ENCODE peak calls at places on chromosome 1, in nine cellular contexts. One of them, this sample, is unnamed.

GRCh38 chr1:231626951-231627614 is 493 bp downstream of the DISC1 start:
- DNase-seq in A549: peak; percentile 19
- DNase-seq in HepG2: peak; percentile 62
- DNase-seq in K562: no peak
- DNase-seq in GM12878: no peak
- DNase-seq in SK-N-SH: peak; percentile 66
- DNase-seq in HL-60: peak; percentile 86
- DNase-seq in HCT116: no peak
- DNase-seq in Panc1: no peak
- DNase-seq in this sample: peak; percentile 88

GRCh38 chr1:25208561-25209222 is 23.6 kb downstream of the SYF2 start:
- DNase-seq in SK-N-SH: no peak
- DNase-seq in HepG2: no peak
- DNase-seq in HCT116: no peak
- DNase-seq in GM12878: no peak
- DNase-seq in Panc1: no peak
- DNase-seq in HL-60: no peak
- DNase-seq in A549: no peak
- DNase-seq in K562: no peak
- DNase-seq in this sample: no peak

GRCh38 chr1:55211909-55212308 is 3.3 kb downstream of the USP24 start:
- DNase-seq in A549: no peak
- DNase-seq in GM12878: no peak
- DNase-seq in HCT116: no peak
- DNase-seq in HL-60: peak; percentile 75
- DNase-seq in K562: no peak
- DNase-seq in HepG2: no peak
- DNase-seq in Panc1: no peak
- DNase-seq in SK-N-SH: no peak
- DNase-seq in this sample: no peak

GRCh38 chr1:159144571-159144970 is 26.8 kb upstream of the CADM3 start:
- DNase-seq in HL-60: no peak
- DNase-seq in GM12878: no peak
- DNase-seq in K562: no peak
- DNase-seq in Panc1: no peak
- DNase-seq in A549: no peak
- DNase-seq in HepG2: no peak
- DNase-seq in HCT116: no peak
- DNase-seq in SK-N-SH: no peak
- DNase-seq in this sample: no peak

GRCh38 chr1:156814571-156815260 is 1.9 kb downstream of the SH2D2A start:
- DNase-seq in HepG2: no peak
- DNase-seq in K562: no peak
- DNase-seq in Panc1: no peak
- DNase-seq in HL-60: no peak
- DNase-seq in A549: no peak
- DNase-seq in SK-N-SH: no peak
- DNase-seq in GM12878: no peak
- DNase-seq in HCT116: no peak
- DNase-seq in this sample: no peak

GRCh38 chr1:31786366-31787060 is 22.4 kb upstream of the ADGRB2 start:
- DNase-seq in A549: no peak
- DNase-seq in SK-N-SH: no peak
- DNase-seq in HCT116: no peak
- DNase-seq in Panc1: no peak
- DNase-seq in HepG2: no peak
- DNase-seq in K562: no peak
- DNase-seq in GM12878: no peak
- DNase-seq in HL-60: no peak
- DNase-seq in this sample: no peak

GRCh38 chr1:40362699-40363098 is 10.8 kb upstream of the SMAP2 start:
- DNase-seq in GM12878: no peak
- DNase-seq in HepG2: no peak
- DNase-seq in A549: no peak
- DNase-seq in Panc1: no peak
- DNase-seq in SK-N-SH: no peak
- DNase-seq in HCT116: no peak
- DNase-seq in HL-60: no peak
- DNase-seq in K562: no peak
- DNase-seq in this sample: no peak

GRCh38 chr1:222339371-222339947 is 208.4 kb downstream of the HHIPL2 start:
- DNase-seq in GM12878: no peak
- DNase-seq in K562: no peak
- DNase-seq in HCT116: no peak
- DNase-seq in A549: no peak
- DNase-seq in HL-60: no peak
- DNase-seq in SK-N-SH: no peak
- DNase-seq in HepG2: no peak
- DNase-seq in Panc1: no peak
- DNase-seq in this sample: no peak

GRCh38 chr1:182768973-182769372 is 20.6 kb upstream of the NPL start:
- DNase-seq in GM12878: no peak
- DNase-seq in HL-60: no peak
- DNase-seq in SK-N-SH: no peak
- DNase-seq in HCT116: no peak
- DNase-seq in K562: no peak
- DNase-seq in A549: no peak
- DNase-seq in HepG2: no peak
- DNase-seq in Panc1: no peak
- DNase-seq in this sample: no peak

GRCh38 chr1:87449348-87449963 is 120.8 kb downstream of the LMO4 start:
- DNase-seq in GM12878: peak; percentile 98
- DNase-seq in HL-60: no peak
- DNase-seq in HCT116: no peak
- DNase-seq in K562: no peak
- DNase-seq in A549: no peak
- DNase-seq in SK-N-SH: no peak
- DNase-seq in Panc1: no peak
- DNase-seq in HepG2: no peak
- DNase-seq in this sample: no peak

GRCh38 chr1:171645553-171646336 is 6.7 kb downstream of the MYOC start:
- DNase-seq in A549: no peak
- DNase-seq in Panc1: no peak
- DNase-seq in HCT116: no peak
- DNase-seq in K562: no peak
- DNase-seq in HepG2: no peak
- DNase-seq in SK-N-SH: peak; percentile 27
- DNase-seq in GM12878: no peak
- DNase-seq in HL-60: no peak
- DNase-seq in this sample: no peak

GRCh38 chr1:19036701-19037605 is 80.5 kb upstream of the IFFO2 start:
- DNase-seq in SK-N-SH: no peak
- DNase-seq in K562: no peak
- DNase-seq in HCT116: no peak
- DNase-seq in GM12878: no peak
- DNase-seq in HepG2: no peak
- DNase-seq in A549: no peak
- DNase-seq in HL-60: no peak
- DNase-seq in Panc1: no peak
- DNase-seq in this sample: no peak

GRCh38 chr1:232474821-232475220 is 155.1 kb downstream of the SIPA1L2 start:
- DNase-seq in HCT116: no peak
- DNase-seq in K562: no peak
- DNase-seq in HL-60: no peak
- DNase-seq in SK-N-SH: no peak
- DNase-seq in A549: no peak
- DNase-seq in Panc1: no peak
- DNase-seq in GM12878: no peak
- DNase-seq in HepG2: no peak
- DNase-seq in this sample: no peak

GRCh38 chr1:100622037-100622436 is 84.1 kb downstream of the GPR88 start:
- DNase-seq in A549: peak; percentile 81
- DNase-seq in GM12878: no peak
- DNase-seq in HCT116: peak; percentile 16
- DNase-seq in SK-N-SH: no peak
- DNase-seq in HepG2: no peak
- DNase-seq in Panc1: no peak
- DNase-seq in K562: no peak
- DNase-seq in HL-60: no peak
- DNase-seq in this sample: peak; percentile 16

GRCh38 chr1:6873298-6874015 is 88.2 kb downstream of the CAMTA1 start:
- DNase-seq in HL-60: no peak
- DNase-seq in Panc1: no peak
- DNase-seq in A549: no peak
- DNase-seq in SK-N-SH: no peak
- DNase-seq in HepG2: no peak
- DNase-seq in HCT116: no peak
- DNase-seq in GM12878: no peak
- DNase-seq in K562: no peak
- DNase-seq in this sample: no peak

GRCh38 chr1:160777486-160778089 is 18.4 kb upstream of the LY9 start:
- DNase-seq in GM12878: no peak
- DNase-seq in SK-N-SH: peak; percentile 21
- DNase-seq in HepG2: peak; percentile 27
- DNase-seq in A549: peak; percentile 35
- DNase-seq in HL-60: peak; percentile 30
- DNase-seq in HCT116: peak; percentile 29
- DNase-seq in K562: peak; percentile 56
- DNase-seq in Panc1: peak; percentile 32
- DNase-seq in this sample: peak; percentile 84
- TF ChIP-seq REST in GM12878: no peak
- TF ChIP-seq REST in SK-N-SH: no peak
- TF ChIP-seq REST in HepG2: no peak
- TF ChIP-seq REST in A549: no peak
- TF ChIP-seq REST in HL-60: no peak
- TF ChIP-seq REST in HCT116: no peak
- TF ChIP-seq REST in K562: no peak
- TF ChIP-seq REST in Panc1: no peak
- TF ChIP-seq REST in this sample: no peak

DNA sequence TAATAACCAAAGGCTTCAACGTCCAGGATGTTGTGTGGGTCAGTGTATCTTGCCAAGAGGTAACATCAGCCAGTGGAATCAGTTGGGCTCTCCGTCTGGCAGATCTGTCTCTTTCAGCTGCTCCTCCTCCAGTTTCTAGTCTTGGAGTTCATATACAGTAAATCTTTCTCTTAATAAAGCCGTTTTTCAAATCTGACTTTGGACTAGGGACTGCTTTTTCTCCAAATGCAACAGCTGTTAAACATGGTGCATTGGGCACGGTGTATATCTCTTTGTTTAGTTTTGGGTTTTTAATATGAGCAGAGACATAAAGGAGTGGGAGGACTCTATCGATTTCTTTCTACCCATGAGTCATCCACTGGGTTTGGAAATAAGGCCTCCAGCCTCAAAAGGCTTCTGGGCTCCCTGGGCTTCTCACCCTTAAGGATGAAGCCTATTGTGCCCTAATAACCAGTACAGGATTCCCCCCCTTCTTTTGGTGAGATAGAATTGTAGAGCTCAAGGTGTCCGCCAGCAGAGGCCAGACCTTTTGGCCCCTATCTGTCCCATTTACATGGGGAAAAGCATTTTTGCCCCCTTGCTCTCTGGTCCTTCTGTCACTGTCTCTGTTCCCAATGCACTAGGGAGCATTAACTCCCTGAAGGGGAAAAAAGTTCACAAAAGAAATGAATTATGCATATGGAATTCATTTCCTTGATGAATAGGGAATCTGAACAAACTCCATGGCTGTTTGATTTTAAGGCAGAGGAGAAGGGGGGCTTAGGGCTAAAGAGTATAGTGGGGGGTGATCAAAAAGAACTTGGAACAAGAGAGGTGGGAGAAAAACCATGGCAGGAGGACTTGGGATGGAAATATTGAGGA is 86.0 kb downstream of the PBX1 start:
- DNase-seq in HL-60: no peak
- DNase-seq in K562: no peak
- DNase-seq in Panc1: no peak
- DNase-seq in GM12878: no peak
- DNase-seq in A549: no peak
- DNase-seq in HepG2: no peak
- DNase-seq in SK-N-SH: peak; percentile 20
- DNase-seq in HCT116: peak; percentile 27
- DNase-seq in this sample: no peak
- TF ChIP-seq REST in HL-60: no peak
- TF ChIP-seq REST in K562: no peak
- TF ChIP-seq REST in Panc1: no peak
- TF ChIP-seq REST in GM12878: no peak
- TF ChIP-seq REST in A549: no peak
- TF ChIP-seq REST in HepG2: no peak
- TF ChIP-seq REST in SK-N-SH: no peak
- TF ChIP-seq REST in HCT116: no peak
- TF ChIP-seq REST in this sample: no peak

GRCh38 chr1:200510228-200510623 is 100.4 kb upstream of the ZNF281 start:
- DNase-seq in A549: peak; percentile 86
- DNase-seq in Panc1: peak; percentile 82
- DNase-seq in K562: peak; percentile 88
- DNase-seq in HepG2: peak; percentile 78
- DNase-seq in HCT116: peak; percentile 72
- DNase-seq in GM12878: peak; percentile 39
- DNase-seq in HL-60: peak; percentile 76
- DNase-seq in SK-N-SH: peak; percentile 79
- DNase-seq in this sample: peak; percentile 91
- TF ChIP-seq REST in A549: no peak
- TF ChIP-seq REST in Panc1: no peak
- TF ChIP-seq REST in K562: no peak
- TF ChIP-seq REST in HepG2: no peak
- TF ChIP-seq REST in HCT116: no peak
- TF ChIP-seq REST in GM12878: no peak
- TF ChIP-seq REST in HL-60: no peak
- TF ChIP-seq REST in SK-N-SH: no peak
- TF ChIP-seq REST in this sample: no peak

DNA sequence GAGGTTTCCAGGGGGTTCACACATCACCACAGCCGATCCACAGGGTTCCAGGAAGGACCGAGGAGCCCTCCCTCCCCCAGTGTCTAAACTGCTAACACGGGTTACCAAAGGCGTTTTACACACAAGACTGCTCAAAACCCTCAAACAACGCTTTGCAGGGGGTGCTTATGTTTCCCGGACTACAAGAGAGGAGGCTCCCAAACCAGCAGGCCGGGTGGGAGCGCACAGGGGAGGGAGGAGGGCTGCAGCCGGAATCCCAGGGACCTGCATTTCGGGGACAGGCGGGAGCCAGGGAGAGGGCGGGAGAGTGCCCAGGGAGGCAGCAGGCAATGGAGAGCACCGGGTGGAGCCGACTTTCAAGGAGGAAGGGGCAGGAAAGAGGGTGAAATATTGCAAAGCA is 50.8 kb downstream of the ACBD3 start:
- DNase-seq in A549: no peak
- DNase-seq in HL-60: no peak
- DNase-seq in SK-N-SH: peak; percentile 22
- DNase-seq in HCT116: no peak
- DNase-seq in GM12878: no peak
- DNase-seq in Panc1: no peak
- DNase-seq in K562: no peak
- DNase-seq in HepG2: no peak
- DNase-seq in this sample: peak; percentile 41
- TF ChIP-seq REST in A549: no peak
- TF ChIP-seq REST in HL-60: no peak
- TF ChIP-seq REST in SK-N-SH: no peak
- TF ChIP-seq REST in HCT116: no peak
- TF ChIP-seq REST in GM12878: no peak
- TF ChIP-seq REST in Panc1: no peak
- TF ChIP-seq REST in K562: no peak
- TF ChIP-seq REST in HepG2: no peak
- TF ChIP-seq REST in this sample: no peak